ENCODE peak calls at places on chromosomes 4 and X, in eight cellular contexts. M is PC-3, I is fibroblast of lung, C is MM.1S, E is endothelial cell of umbilical vein, P is neural progenitor cell, Z is SK-N-SH, G is PC-9. N is an unnamed sample.

GRCh38 chr4:1628892-1629703 is 55.0 kb downstream of the FAM53A start:
- DNase-seq in C (peak; percentile 33), Z (peak; percentile 91), I (peak; percentile 15), E (peak; percentile 22), M (peak; percentile 51), P (peak; percentile 81), G (peak; percentile 63), N (peak; percentile 57)

GRCh38 chr4:28654618-28655017 is 1794.0 kb downstream of the STIM2 start:
- DNase-seq in M (peak; percentile 51), Z (no peak), C (no peak), I (no peak), E (peak; percentile 44), G (no peak), P (no peak), N (no peak)

GRCh38 chr4:244471-244870 is 60.8 kb downstream of the ZNF732 start:
- DNase-seq in M (peak; percentile 58), Z (no peak), G (peak; percentile 44), P (peak; percentile 38), E (peak; percentile 35), I (peak; percentile 14), C (peak; percentile 59), N (peak; percentile 78)

GRCh38 chr4:7803371-7803770 is 136.3 kb downstream of the AFAP1 start:
- DNase-seq in Z (no peak), P (no peak), G (no peak), E (no peak), M (no peak), I (no peak), C (no peak), N (no peak)

GRCh38 chr4:139656614-139657486 is 8.8 kb upstream of the MGST2 start:
- DNase-seq in P (peak; percentile 88), M (peak; percentile 80), I (peak; percentile 73), C (peak; percentile 77), E (peak; percentile 76), G (peak; percentile 53), Z (peak; percentile 74), N (peak; percentile 81)

GRCh38 chr4:41214158-41215146 is at the start of gene APBB2:
- DNase-seq in C (peak; percentile 80), E (peak; percentile 98), G (peak; percentile 95), Z (peak; percentile 98), I (peak; percentile 97), P (peak; percentile 98), M (peak; percentile 96), N (peak; percentile 87)

GRCh38 chr4:186159613-186160012 is 31.8 kb upstream of the CYP4V2 start:
- DNase-seq in Z (no peak), I (no peak), G (no peak), C (no peak), M (no peak), P (no peak), E (no peak), N (peak; percentile 7)

GRCh38 chr4:13529130-13529919 is 15.0 kb downstream of the NKX3-2 start:
- DNase-seq in E (no peak), M (no peak), C (peak; percentile 4), Z (peak; percentile 30), I (no peak), P (no peak), G (no peak), N (no peak)

GRCh38 chr4:143307536-143307935 is 29.1 kb upstream of the GAB1 start:
- DNase-seq in E (no peak), P (no peak), Z (no peak), I (no peak), M (no peak), C (no peak), G (no peak), N (no peak)

GRCh38 chr4:3257691-3258482 is 8.9 kb downstream of the MSANTD1 start:
- DNase-seq in C (no peak), I (peak; percentile 38), Z (no peak), M (peak; percentile 72), G (peak; percentile 39), E (no peak), P (peak; percentile 1), N (no peak)

GRCh38 chr4:111839186-111839585 is 306.1 kb upstream of the FAM241A start:
- DNase-seq in I (no peak), C (no peak), M (no peak), P (peak; percentile 39), Z (no peak), E (no peak), G (no peak), N (no peak)
- H2AFZ ChIP-seq in I (no peak overlapping the region), C (no peak overlapping the region), M (no peak overlapping the region), P (peak overlapping the region; percentile 65), Z (no peak overlapping the region), E (no peak overlapping the region), G (no peak overlapping the region), N (no peak overlapping the region)

GRCh38 chrX:19361701-19362100 is 18.0 kb downstream of the PDHA1 start:
- DNase-seq in E (no peak), P (no peak), C (no peak), G (no peak), Z (no peak), M (no peak), I (no peak), N (no peak)
- H3K9me3 ChIP-seq in E (no peaks in the 10 kb centered on the region), P (no peaks in the 10 kb centered on the region), C (no peaks in the 10 kb centered on the region), G (no peaks in the 10 kb centered on the region), Z (no peaks in the 10 kb centered on the region), M (no peaks in the 10 kb centered on the region), I (no peaks in the 10 kb centered on the region), N (no peaks in the 10 kb centered on the region)

DNA sequence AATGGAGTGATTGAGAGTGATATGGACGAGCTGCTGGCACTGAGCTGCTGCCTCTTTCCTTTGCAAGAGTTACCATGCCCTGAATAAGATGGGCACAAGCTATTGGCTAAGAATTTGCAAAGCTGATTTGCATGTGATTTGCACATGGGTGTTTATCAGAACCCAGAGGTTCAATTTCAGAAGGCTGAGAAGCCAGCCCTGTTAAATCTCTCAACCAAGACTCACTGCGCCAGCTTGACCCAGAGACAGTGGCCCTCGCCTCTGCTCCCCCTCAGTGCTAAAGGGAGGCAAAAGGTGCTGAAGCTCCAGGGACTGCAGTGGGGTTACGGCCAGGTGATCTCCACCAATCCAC is 701 bp downstream of the ARHGAP4 start:
- DNase-seq in G (no peak), M (no peak), Z (no peak), E (no peak), I (no peak), C (peak; percentile 81), P (no peak), N (peak; percentile 80)
- H3K4me3 ChIP-seq in G (no peak overlapping the region), M (no peak overlapping the region), Z (no peak overlapping the region), E (no peak overlapping the region), I (no peak overlapping the region), C (peak overlapping the region; percentile 90), P (peak overlapping the region; percentile 63), N (peak overlapping the region; percentile 99)

GRCh38 chr4:175411251-175411650 is 400.8 kb downstream of the GPM6A start:
- DNase-seq in G (no peak), E (no peak), P (no peak), Z (no peak), I (no peak), C (no peak), M (no peak), N (no peak)

DNA sequence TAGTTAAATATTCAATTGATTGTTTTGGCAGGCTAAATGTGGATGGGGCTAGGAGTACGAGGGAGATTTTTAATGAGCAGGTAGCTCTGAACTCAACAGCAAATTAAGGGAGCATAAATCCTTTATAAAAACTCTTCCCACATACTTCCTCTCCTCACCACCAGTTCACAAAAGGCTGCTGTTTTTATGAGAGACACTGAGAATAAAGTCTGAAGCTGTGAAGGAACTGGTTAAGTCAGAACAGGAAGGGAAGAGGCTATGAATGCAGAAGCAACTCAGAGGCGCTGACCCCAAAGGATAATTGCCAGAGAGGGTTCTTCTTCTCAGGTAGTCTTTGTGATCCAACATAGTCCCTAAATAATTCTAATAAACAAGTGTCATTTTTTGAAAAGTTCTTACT is 406.1 kb downstream of the GPM6A start:
- DNase-seq in P (no peak), Z (no peak), E (no peak), C (no peak), G (no peak), M (no peak), I (no peak), N (peak; percentile 54)
- H2AFZ ChIP-seq in P (no peak overlapping the region), Z (no peak overlapping the region), E (no peak overlapping the region), C (no peak overlapping the region), G (no peak overlapping the region), M (no peak overlapping the region), I (no peak overlapping the region), N (peak overlapping the region; percentile 95)

GRCh38 chrX:9730752-9731151 is 34.9 kb downstream of the GPR143 start:
- DNase-seq in I (no peak), E (no peak), M (no peak), P (no peak), Z (no peak), G (no peak), C (no peak), N (no peak)
- H3K9me3 ChIP-seq in I (no peaks in the 10 kb centered on the region), E (no peaks in the 10 kb centered on the region), M (no peaks in the 10 kb centered on the region), P (peaks cover 7% of the 10 kb centered on the region), Z (no peaks in the 10 kb centered on the region), G (no peaks in the 10 kb centered on the region), C (no peaks in the 10 kb centered on the region), N (no peaks in the 10 kb centered on the region)

GRCh38 chrX:15983034-15983433 is 128.4 kb upstream of the AP1S2 start:
- DNase-seq in P (no peak), E (no peak), M (no peak), G (no peak), Z (no peak), C (no peak), I (no peak), N (no peak)

GRCh38 chrX:15985937-15986336 is 131.3 kb upstream of the AP1S2 start:
- DNase-seq in P (no peak), G (no peak), M (peak; percentile 6), E (no peak), C (no peak), Z (no peak), I (no peak), N (no peak)

GRCh38 chrX:15989716-15990115 is 133.6 kb upstream of the GRPR start:
- DNase-seq in G (no peak), Z (no peak), P (no peak), E (no peak), I (no peak), C (no peak), M (no peak), N (no peak)

DNA sequence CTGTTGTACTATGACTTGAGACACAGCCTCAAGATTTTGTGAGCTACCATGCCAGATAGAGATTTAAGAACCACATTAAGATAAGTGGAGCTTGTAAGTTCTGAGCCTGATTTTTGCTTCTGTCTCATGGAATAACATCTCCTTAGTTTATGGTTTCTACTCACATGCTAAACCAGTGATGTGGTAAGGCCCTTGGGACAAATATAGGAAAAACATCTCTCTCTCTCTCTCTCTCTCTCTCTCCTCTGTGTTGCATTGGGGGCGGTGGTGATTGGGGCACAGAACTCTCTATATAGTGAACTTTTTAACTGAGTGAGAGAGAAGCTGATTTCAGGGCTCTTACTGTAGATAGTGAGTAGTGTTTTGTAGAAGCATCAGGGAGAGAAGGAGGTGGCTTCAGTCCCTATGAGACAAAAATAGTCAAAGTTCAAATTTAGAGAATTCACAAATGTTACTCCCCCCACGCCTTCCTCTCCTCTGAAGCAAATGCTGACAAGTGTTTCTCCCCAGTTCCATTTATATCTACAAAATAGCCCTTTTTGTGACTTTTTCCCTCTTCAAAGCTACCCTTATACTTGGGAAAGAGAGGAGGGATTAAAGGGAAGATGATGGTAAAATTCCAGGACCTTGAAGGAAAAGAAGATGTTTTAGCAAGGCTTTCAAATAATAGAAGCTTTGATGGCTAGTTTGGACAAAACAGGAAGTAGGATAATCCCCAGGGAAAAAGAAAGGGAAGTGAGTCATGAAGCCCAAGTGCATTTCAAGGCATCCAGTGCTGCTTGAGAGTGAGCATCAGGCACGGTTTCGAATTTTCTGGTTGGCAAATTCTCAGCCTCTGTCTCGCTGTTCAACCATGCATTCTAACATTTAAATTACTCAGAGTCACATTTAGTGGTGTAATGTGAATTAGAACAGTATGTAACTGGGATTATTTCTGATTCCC is 134.3 kb upstream of the AP1S2 start:
- DNase-seq in P (no peak), M (peak; percentile 53), G (no peak), C (no peak), Z (no peak), I (peak; percentile 64), E (peak; percentile 74), N (peak; percentile 37)
- H3K4me3 ChIP-seq in P (no peak overlapping the region), M (no peak overlapping the region), G (no peak overlapping the region), C (no peak overlapping the region), Z (no peak overlapping the region), I (no peak overlapping the region), E (no peak overlapping the region), N (no peak overlapping the region)